ENCODE peak calls at places on chromosomes 5 and 9, in six cellular contexts. F, Z, N, E, O and I are unnamed samples.

GRCh38 chr9:38434365-38434764 is 10.1 kb upstream of the IGFBPL1 start:
- ATAC-seq in F (no peak), Z (no peak), N (no peak), E (no peak), O (no peak), I (no peak)

GRCh38 chr5:89703799-89704198 is 705.8 kb downstream of the CETN3 start:
- ATAC-seq in F (no peak), Z (no peak), N (no peak), E (no peak), O (no peak), I (no peak)

GRCh38 chr9:13715430-13715829 is 435.9 kb upstream of the MPDZ start:
- ATAC-seq in F (no peak), Z (no peak), N (no peak), E (no peak), O (no peak), I (no peak)

GRCh38 chr9:89597711-89598707 is 6.8 kb upstream of the GADD45G start:
- ATAC-seq in F (peak), Z (peak), N (peak), E (peak), O (peak), I (no peak)

GRCh38 chr9:124843635-124844034 is 9.6 kb upstream of the WDR38 start:
- ATAC-seq in F (no peak), Z (no peak), N (no peak), E (no peak), O (no peak), I (no peak)

GRCh38 chr9:135526730-135527571 is 5.7 kb downstream of the LCN1 start:
- ATAC-seq in F (no peak), Z (no peak), N (no peak), E (peak), O (no peak), I (no peak)

GRCh38 chr9:131651599-131651998 is 88.3 kb downstream of the RAPGEF1 start:
- ATAC-seq in F (no peak), Z (no peak), N (no peak), E (no peak), O (peak), I (peak)

GRCh38 chr5:10635257-10635860 is 71.5 kb downstream of the ANKRD33B start:
- ATAC-seq in F (peak), Z (peak), N (peak), E (peak), O (no peak), I (no peak)

GRCh38 chr5:7856855-7857254 is 5.9 kb upstream of the CFAP90 start:
- ATAC-seq in F (no peak), Z (peak), N (peak), E (peak), O (peak), I (no peak)

GRCh38 chr5:14698495-14698894 is 34.0 kb downstream of the OTULIN start:
- ATAC-seq in F (no peak), Z (no peak), N (no peak), E (no peak), O (no peak), I (no peak)

GRCh38 chr5:172798422-172799215 is 27.6 kb upstream of the DUSP1 start:
- ATAC-seq in F (no peak), Z (peak), N (peak), E (no peak), O (peak), I (peak)